ENCODE peak calls at places on chromosomes 6 and 20, in eight cellular contexts. U, B, N, W, X, M, S and V are unnamed samples. For H3K4me1, the result is how much of the 10 kb centered on the place peaks cover.

GRCh38 chr6:99746261-99746895 is 139.7 kb downstream of the PRDM13 start:
- DNase-seq in U (peak), B (peak), N (peak), W (peak), X (no peak), M (no peak), S (no peak), V (peak)

GRCh38 chr6:111658445-111659154 is 52.9 kb upstream of the TRAF3IP2 start:
- DNase-seq in U (no peak), B (no peak), N (no peak), W (peak), X (peak), M (no peak), S (no peak), V (no peak)

GRCh38 chr6:142803027-142803426 is 141.9 kb downstream of the HIVEP2 start:
- DNase-seq in U (no peak), B (no peak), N (no peak), W (no peak), X (no peak), M (no peak), S (no peak), V (no peak)

GRCh38 chr6:158584236-158584651 is 24.4 kb downstream of the TMEM181 start:
- DNase-seq in U (no peak), B (no peak), N (no peak), W (no peak), X (no peak), M (no peak), S (no peak), V (no peak)

GRCh38 chr20:49282584-49283171 is 4.8 kb upstream of the ZNFX1 start:
- DNase-seq in U (no peak), B (no peak), N (no peak), W (no peak), X (no peak), M (no peak), S (no peak), V (no peak)

GRCh38 chr6:71258078-71258866 is 30.3 kb upstream of the OGFRL1 start:
- DNase-seq in U (no peak), B (no peak), N (no peak), W (no peak), X (no peak), M (no peak), S (no peak), V (no peak)

GRCh38 chr6:24864345-24864744 is 65.6 kb upstream of the ARMH2 start:
- DNase-seq in U (no peak), B (no peak), N (no peak), W (peak), X (no peak), M (no peak), S (no peak), V (no peak)

GRCh38 chr6:170183521-170183920 is 107.4 kb downstream of the DLL1 start:
- DNase-seq in U (no peak), B (no peak), N (no peak), W (no peak), X (no peak), M (no peak), S (no peak), V (no peak)

GRCh38 chr20:37392441-37393195 is 46.7 kb downstream of the SRC start:
- DNase-seq in U (no peak), B (peak), N (no peak), W (no peak), X (peak), M (no peak), S (peak), V (no peak)

GRCh38 chr6:15048367-15048766 is 197.5 kb upstream of the JARID2 start:
- DNase-seq in U (no peak), B (no peak), N (no peak), W (no peak), X (no peak), M (no peak), S (no peak), V (no peak)

GRCh38 chr20:58177799-58178198 is 50.7 kb downstream of the ANKRD60 start:
- DNase-seq in U (no peak), B (no peak), N (no peak), W (no peak), X (no peak), M (no peak), S (peak), V (no peak)

GRCh38 chr6:163709693-163710092 is 295.2 kb downstream of the QKI start:
- DNase-seq in U (peak), B (no peak), N (no peak), W (no peak), X (no peak), M (peak), S (no peak), V (no peak)

GRCh38 chr6:81996414-81996813 is 243.9 kb upstream of the TENT5A start:
- DNase-seq in U (no peak), B (no peak), N (no peak), W (peak), X (no peak), M (no peak), S (no peak), V (no peak)

GRCh38 chr20:17709361-17710293 is 9.9 kb downstream of the BANF2 start:
- DNase-seq in U (no peak), B (peak), N (no peak), W (no peak), X (no peak), M (no peak), S (no peak), V (no peak)

GRCh38 chr20:50593005-50593335 is 82.8 kb downstream of the PTPN1 start:
- DNase-seq in U (no peak), B (no peak), N (no peak), W (no peak), X (no peak), M (no peak), S (no peak), V (peak)

GRCh38 chr6:27669798-27670301 is 196.9 kb upstream of the ZNF184 start:
- DNase-seq in U (no peak), B (no peak), N (no peak), W (no peak), X (no peak), M (no peak), S (no peak), V (no peak)
- H3K4me3 ChIP-seq in U (no peak), B (no peak), N (no peak), W (peak), X (no peak), M (peak), S (no peak), V (no peak)

DNA sequence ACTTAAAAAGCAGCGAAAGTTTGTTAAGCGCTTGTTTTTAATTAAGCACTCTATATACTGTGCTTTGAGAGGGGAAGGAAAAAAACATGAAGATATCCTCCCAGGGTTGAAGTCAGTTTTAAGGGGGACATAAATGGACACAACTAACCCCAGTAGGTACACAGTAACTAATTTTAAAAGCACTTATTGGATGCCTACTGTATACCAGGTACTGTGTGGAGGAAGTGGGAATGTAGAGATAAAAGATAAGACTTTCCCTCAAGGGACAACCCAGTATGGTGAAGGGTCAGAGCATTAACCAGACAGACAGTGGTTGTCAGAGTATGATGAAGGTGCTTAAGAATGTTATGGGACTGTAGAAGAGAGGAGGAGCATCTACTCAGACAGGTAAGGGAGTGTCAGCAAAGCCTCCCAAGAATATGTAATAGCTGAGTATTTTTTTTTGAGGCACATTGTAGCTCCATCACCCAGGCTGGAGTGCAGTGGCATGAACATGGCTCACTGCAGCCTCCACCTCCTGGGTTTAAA is 900 bp downstream of the ABCF1 start:
- DNase-seq in U (no peak), B (no peak), N (no peak), W (no peak), X (no peak), M (no peak), S (no peak), V (no peak)
- H3K4me1 ChIP-seq in U (under half), B (under half), N (under half), W (under half), X (under half), M (half or more), S (under half), V (under half)

GRCh38 chr6:3230275-3231212 is 3.1 kb upstream of the TUBB2B start:
- DNase-seq in U (no peak), B (no peak), N (no peak), W (peak), X (no peak), M (no peak), S (no peak), V (no peak)
- H3K27ac ChIP-seq in U (peak), B (no peak), N (no peak), W (peak), X (no peak), M (peak), S (no peak), V (peak)

DNA sequence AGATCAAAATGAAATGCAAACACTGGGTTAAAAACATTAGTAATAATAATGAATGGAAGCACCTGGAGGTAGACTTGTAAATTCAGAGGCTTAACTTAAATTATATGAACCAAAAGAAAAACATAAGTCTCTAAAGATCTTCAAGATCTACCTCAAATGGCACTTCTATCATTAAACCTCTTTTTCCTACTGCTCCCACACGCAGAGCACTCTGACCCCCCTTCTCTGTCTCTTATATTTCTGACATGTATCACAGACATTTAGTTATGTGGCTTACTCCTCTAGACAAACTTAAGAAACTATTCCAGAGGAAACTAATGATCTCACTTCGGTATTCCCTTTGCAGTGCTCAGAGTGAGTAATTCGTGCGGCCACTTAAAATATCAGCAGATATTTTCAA is 1.1 kb downstream of the TBC1D32 start:
- DNase-seq in U (no peak), B (no peak), N (no peak), W (no peak), X (no peak), M (no peak), S (no peak), V (no peak)
- H3K4me3 ChIP-seq in U (no peak), B (no peak), N (no peak), W (no peak), X (no peak), M (no peak), S (no peak), V (no peak)

GRCh38 chr6:37206674-37207073 is 36.7 kb downstream of the PIM1 start:
- DNase-seq in U (no peak), B (no peak), N (no peak), W (no peak), X (no peak), M (no peak), S (no peak), V (no peak)

GRCh38 chr6:37209461-37210205 is 39.7 kb downstream of the PIM1 start:
- DNase-seq in U (no peak), B (no peak), N (no peak), W (no peak), X (no peak), M (no peak), S (no peak), V (no peak)

GRCh38 chr6:37207903-37208456 is 38.0 kb downstream of the PIM1 start:
- DNase-seq in U (peak), B (peak), N (peak), W (peak), X (peak), M (peak), S (peak), V (peak)

GRCh38 chr6:37210313-37210898 is 40.5 kb downstream of the PIM1 start:
- DNase-seq in U (peak), B (peak), N (peak), W (peak), X (peak), M (no peak), S (no peak), V (no peak)

DNA sequence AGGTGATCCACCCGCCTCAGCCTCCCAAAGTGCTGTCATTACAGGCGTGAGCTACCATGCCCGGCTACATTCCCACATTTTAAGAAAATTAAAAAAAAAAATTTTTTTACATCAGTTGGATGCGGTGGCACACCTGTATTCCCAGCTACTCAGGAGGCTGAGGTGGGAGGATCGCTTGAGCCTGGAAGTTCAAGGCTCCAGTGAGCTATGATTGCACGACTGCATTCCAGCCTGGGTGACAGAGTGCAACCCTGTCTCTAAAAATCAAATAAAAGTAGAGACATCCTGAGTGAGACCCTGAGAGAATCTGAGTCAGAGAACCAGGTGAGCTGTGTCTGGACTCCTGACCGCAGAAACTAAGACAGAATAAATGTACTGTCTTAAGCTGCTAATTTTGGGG is 38.8 kb downstream of the PIM1 start:
- DNase-seq in U (no peak), B (no peak), N (no peak), W (no peak), X (no peak), M (no peak), S (no peak), V (no peak)
- H3K4me1 ChIP-seq in U (under half), B (under half), N (under half), W (under half), X (under half), M (under half), S (under half), V (under half)

DNA sequence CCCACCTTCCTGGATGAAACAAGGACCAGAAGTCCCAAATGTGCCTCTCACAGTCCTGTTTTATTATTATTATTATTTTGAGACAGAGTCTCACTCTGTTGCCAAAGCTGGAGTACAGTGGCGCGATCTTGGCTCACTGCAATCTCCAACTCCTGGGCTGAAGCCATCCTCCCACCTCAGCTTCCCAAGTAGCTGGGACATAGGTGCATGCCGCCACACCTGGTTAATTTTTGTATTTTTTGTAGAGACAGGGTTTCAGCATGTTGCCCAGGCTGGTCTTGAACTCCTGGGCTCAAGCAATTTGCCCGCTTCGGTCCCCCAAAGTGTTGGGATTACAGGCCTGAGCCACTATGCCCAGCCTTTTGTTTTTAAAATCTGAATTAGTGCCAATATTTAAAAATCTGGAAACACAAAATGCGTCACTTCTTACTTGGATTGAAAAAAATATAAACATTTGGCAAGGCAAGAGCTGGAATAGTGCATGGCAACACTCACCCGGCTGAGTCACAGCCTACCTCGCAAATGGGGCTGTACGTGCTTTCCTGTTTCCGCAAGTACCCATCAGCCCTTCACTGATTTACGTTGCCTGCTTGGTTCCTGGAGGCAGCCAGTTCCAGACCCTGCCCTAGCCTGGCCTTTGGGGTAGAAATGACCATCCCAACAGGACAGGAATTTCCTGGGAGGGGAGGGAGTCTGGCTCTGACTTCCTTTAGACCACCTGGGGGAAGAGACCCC is 6.3 kb downstream of the SDCBP2 start:
- DNase-seq in U (peak), B (no peak), N (peak), W (peak), X (no peak), M (no peak), S (no peak), V (no peak)
- H3K27ac ChIP-seq in U (peak), B (no peak), N (peak), W (peak), X (no peak), M (peak), S (peak), V (no peak)